ENCODE peak calls at places on chromosomes 6 and 20, in seven cellular contexts. O is CD8-positive, alpha-beta memory T cell; Y is Right ventricle myocardium superior; Z is iPS DF 6.9; J is Kasumi-1; Q is NCI-H446 treated with DMSO at 0.1 percent for 48 hours; W is uterus. L is an unnamed sample.

GRCh38 chr6:41374618-41375590 is 39.5 kb downstream of the NCR2 start:
- DNase-seq in O (no peak), Y (no peak), Z (no peak), J (no peak), Q (no peak), W (no peak), L (no peak)

GRCh38 chr20:2210646-2211556 is 84.9 kb upstream of the TGM3 start:
- DNase-seq in O (no peak), Y (peak), Z (no peak), J (no peak), Q (no peak), W (no peak), L (peak)

GRCh38 chr6:85135376-85136094 is 314.3 kb upstream of the NT5E start:
- DNase-seq in O (no peak), Y (no peak), Z (no peak), J (no peak), Q (no peak), W (no peak), L (peak)

GRCh38 chr6:89440200-89440599 is 7.2 kb downstream of the ANKRD6 start:
- DNase-seq in O (no peak), Y (no peak), Z (no peak), J (no peak), Q (no peak), W (no peak), L (no peak)

GRCh38 chr20:2006452-2007381 is 12.9 kb upstream of the PDYN start:
- DNase-seq in O (no peak), Y (no peak), Z (peak), J (peak), Q (peak), W (no peak), L (peak)

GRCh38 chr6:168518867-168519266 is 77.9 kb downstream of the SMOC2 start:
- DNase-seq in O (no peak), Y (no peak), Z (no peak), J (no peak), Q (no peak), W (no peak), L (no peak)

GRCh38 chr6:85669735-85670194 is 27.1 kb upstream of the SYNCRIP start:
- DNase-seq in O (peak), Y (no peak), Z (no peak), J (peak), Q (no peak), W (no peak), L (peak)

GRCh38 chr20:33694666-33695065 is 8.5 kb upstream of the E2F1 start:
- DNase-seq in O (no peak), Y (no peak), Z (no peak), J (no peak), Q (peak), W (no peak), L (no peak)

GRCh38 chr6:25898289-25898977 is 24.4 kb upstream of the SLC17A3 start:
- DNase-seq in O (no peak), Y (no peak), Z (no peak), J (no peak), Q (no peak), W (no peak), L (no peak)

GRCh38 chr20:41616228-41616627 is 1.9 kb downstream of the CHD6 start:
- DNase-seq in O (no peak), Y (no peak), Z (no peak), J (peak), Q (no peak), W (no peak), L (peak)

GRCh38 chr6:131876545-131876944 is 68.7 kb downstream of the ENPP1 start:
- DNase-seq in O (no peak), Y (no peak), Z (no peak), J (no peak), Q (no peak), W (no peak), L (no peak)

GRCh38 chr6:169626169-169626833 is 75.5 kb downstream of the WDR27 start:
- DNase-seq in O (no peak), Y (no peak), Z (no peak), J (no peak), Q (no peak), W (no peak), L (no peak)

GRCh38 chr6:38137609-38138008 is 318.1 kb downstream of the ZFAND3 start:
- DNase-seq in O (no peak), Y (no peak), Z (peak), J (no peak), Q (no peak), W (no peak), L (no peak)

GRCh38 chr20:47249913-47250312 is 106.6 kb downstream of the ZMYND8 start:
- DNase-seq in O (no peak), Y (no peak), Z (no peak), J (no peak), Q (no peak), W (no peak), L (no peak)

GRCh38 chr6:85810558-85810957 is 167.9 kb upstream of the SYNCRIP start:
- DNase-seq in O (no peak), Y (no peak), Z (no peak), J (peak), Q (no peak), W (no peak), L (no peak)

GRCh38 chr6:110873981-110874879 is at the start of gene AMD1:
- DNase-seq in O (peak), Y (peak), Z (peak), J (peak), Q (peak), W (peak), L (peak)

GRCh38 chr6:118618676-118619377 is 32.6 kb downstream of the CEP85L start:
- DNase-seq in O (peak), Y (peak), Z (peak), J (peak), Q (no peak), W (peak), L (peak)

GRCh38 chr6:128519931-128520435 is 416 bp downstream of the PTPRK start:
- DNase-seq in O (peak), Y (peak), Z (no peak), J (peak), Q (no peak), W (no peak), L (peak)

GRCh38 chr6:15061176-15061575 is 184.7 kb upstream of the JARID2 start:
- DNase-seq in O (no peak), Y (no peak), Z (no peak), J (no peak), Q (no peak), W (no peak), L (no peak)

GRCh38 chr6:12288844-12289654 is 1.1 kb upstream of the EDN1 start:
- DNase-seq in O (peak), Y (no peak), Z (no peak), J (peak), Q (no peak), W (no peak), L (peak)

GRCh38 chr6:126063512-126064146 is 77.3 kb downstream of the TRMT11 start:
- DNase-seq in O (no peak), Y (no peak), Z (no peak), J (no peak), Q (no peak), W (no peak), L (no peak)

GRCh38 chr6:53530346-53530745 is 14.6 kb downstream of the GCLC start:
- DNase-seq in O (no peak), Y (peak), Z (no peak), J (no peak), Q (no peak), W (no peak), L (peak)

GRCh38 chr6:139591075-139591474 is 216.6 kb upstream of the CITED2 start:
- DNase-seq in O (no peak), Y (no peak), Z (no peak), J (no peak), Q (no peak), W (no peak), L (no peak)

GRCh38 chr6:111087871-111088667 is 766 bp downstream of the SLC16A10 start:
- DNase-seq in O (peak), Y (no peak), Z (no peak), J (peak), Q (no peak), W (no peak), L (peak)

GRCh38 chr6:2209226-2209809 is 36.1 kb downstream of the GMDS start:
- DNase-seq in O (peak), Y (no peak), Z (peak), J (peak), Q (no peak), W (no peak), L (peak)

GRCh38 chr20:57990396-57990987 is 238.0 kb downstream of the ANKRD60 start:
- DNase-seq in O (no peak), Y (no peak), Z (no peak), J (no peak), Q (no peak), W (no peak), L (peak)

GRCh38 chr6:73203098-73203497 is 22.2 kb downstream of the KHDC1L start:
- DNase-seq in O (no peak), Y (no peak), Z (no peak), J (no peak), Q (no peak), W (no peak), L (peak)

GRCh38 chr6:1247058-1247457 is 64.8 kb upstream of the FOXQ1 start:
- DNase-seq in O (no peak), Y (no peak), Z (no peak), J (no peak), Q (no peak), W (no peak), L (no peak)

GRCh38 chr6:82144007-82144851 is 103.3 kb downstream of the IBTK start:
- DNase-seq in O (no peak), Y (no peak), Z (no peak), J (peak), Q (peak), W (peak), L (peak)

GRCh38 chr6:128499079-128499705 is 21.2 kb downstream of the PTPRK start:
- DNase-seq in O (no peak), Y (no peak), Z (no peak), J (no peak), Q (no peak), W (no peak), L (peak)

GRCh38 chr6:89371849-89372505 is 19.5 kb upstream of the UBE2J1 start:
- DNase-seq in O (peak), Y (peak), Z (no peak), J (peak), Q (peak), W (peak), L (peak)